ENCODE peak calls at places on chromosome 1, in six cellular contexts. N, I, Y, M, F and Z are unnamed samples.
A peak's percentile ranks its signal among the peaks of the same experiment; 100 is the strongest.

GRCh38 chr1:197526736-197527371 is 248.4 kb downstream of the DENND1B start:
- DNase-seq in Y (no peak), N (peak; percentile 68), I (peak; percentile 6), F (peak; percentile 29), M (peak; percentile 49), Z (peak; percentile 47)

GRCh38 chr1:198937231-198938031 is 298.6 kb downstream of the PTPRC start:
- DNase-seq in F (peak; percentile 91), M (peak; percentile 97), N (peak; percentile 51), I (peak; percentile 88), Y (peak; percentile 36), Z (peak; percentile 95)

GRCh38 chr1:109547412-109548320 is 749 bp upstream of the GNAI3 start:
- DNase-seq in N (no peak), F (no peak), I (no peak), Y (no peak), M (peak; percentile 46), Z (peak; percentile 32)

GRCh38 chr1:110765640-110766335 is 91.0 kb upstream of the KCNA3 start:
- DNase-seq in N (peak; percentile 54), M (peak; percentile 55), Y (peak; percentile 57), I (peak; percentile 70), F (peak; percentile 37), Z (peak; percentile 31)

GRCh38 chr1:167601442-167602380 is 28.3 kb upstream of the RCSD1 start:
- DNase-seq in F (no peak), N (no peak), I (peak; percentile 48), M (peak; percentile 95), Y (no peak), Z (no peak)

GRCh38 chr1:110019790-110020189 is 14.6 kb upstream of the STRIP1 start:
- DNase-seq in M (no peak), I (no peak), F (no peak), N (no peak), Y (no peak), Z (no peak)

GRCh38 chr1:223109581-223110026 is 33.4 kb downstream of the TLR5 start:
- DNase-seq in M (no peak), Y (no peak), F (no peak), N (no peak), I (no peak), Z (no peak)

GRCh38 chr1:83055391-83056170 is 943.4 kb downstream of the TTLL7 start:
- DNase-seq in F (no peak), N (no peak), Y (no peak), M (no peak), I (no peak), Z (peak; percentile 54)

GRCh38 chr1:24077278-24077978 is 34.5 kb downstream of the MYOM3 start:
- DNase-seq in I (no peak), Y (no peak), M (no peak), F (no peak), N (no peak), Z (no peak)

GRCh38 chr1:97190326-97190725 is 468.7 kb downstream of the PTBP2 start:
- DNase-seq in Y (no peak), N (no peak), M (no peak), F (no peak), I (no peak), Z (no peak)

GRCh38 chr1:178818416-178818815 is 52.5 kb downstream of the ANGPTL1 start:
- DNase-seq in N (no peak), Y (no peak), I (no peak), F (no peak), M (no peak), Z (no peak)

GRCh38 chr1:40404670-40405462 is 31.3 kb downstream of the SMAP2 start:
- DNase-seq in I (no peak), N (peak; percentile 56), F (peak; percentile 46), Y (peak; percentile 28), M (peak; percentile 73), Z (peak; percentile 36)

GRCh38 chr1:98410082-98410481 is 251.4 kb upstream of the SNX7 start:
- DNase-seq in I (no peak), M (no peak), F (no peak), Y (no peak), N (no peak), Z (no peak)

GRCh38 chr1:150236614-150236934 is 662 bp upstream of the ANP32E start:
- DNase-seq in Y (no peak), F (no peak), M (no peak), I (no peak), N (no peak), Z (no peak)

GRCh38 chr1:58812468-58812867 is 28.6 kb upstream of the JUN start:
- DNase-seq in M (no peak), N (no peak), I (no peak), Y (no peak), F (no peak), Z (no peak)

GRCh38 chr1:39266269-39266668 is 61.8 kb downstream of the MACF1 start:
- DNase-seq in N (no peak), F (peak; percentile 81), I (no peak), M (peak; percentile 24), Y (no peak), Z (peak; percentile 22)

GRCh38 chr1:67687198-67687545 is 2.2 kb downstream of the GADD45A start:
- DNase-seq in F (no peak), Y (no peak), I (no peak), N (no peak), M (no peak), Z (no peak)

GRCh38 chr1:243311809-243312208 is 56.0 kb downstream of the SDCCAG8 start:
- DNase-seq in N (no peak), F (no peak), M (no peak), Y (no peak), I (no peak), Z (no peak)

GRCh38 chr1:166170726-166171125 is 3.9 kb upstream of the FAM78B start:
- DNase-seq in M (no peak), N (no peak), Y (no peak), I (no peak), F (no peak), Z (no peak)

GRCh38 chr1:167824163-167824794 is 89.7 kb downstream of the ADCY10 start:
- DNase-seq in N (no peak), Y (no peak), M (no peak), I (no peak), F (peak; percentile 36), Z (no peak)

GRCh38 chr1:174788981-174789380 is 210.8 kb upstream of the CACYBP start:
- DNase-seq in Y (no peak), F (no peak), M (peak; percentile 60), I (no peak), N (no peak), Z (no peak)

GRCh38 chr1:95018602-95019369 is 54.0 kb downstream of the ALG14 start:
- DNase-seq in I (no peak), F (peak; percentile 35), N (no peak), Y (no peak), M (no peak), Z (no peak)

GRCh38 chr1:205037539-205037938 is 5.5 kb upstream of the CNTN2 start:
- DNase-seq in F (no peak), M (no peak), I (no peak), Y (no peak), N (no peak), Z (no peak)

GRCh38 chr1:24089743-24090555 is 22.0 kb downstream of the MYOM3 start:
- DNase-seq in M (no peak), F (no peak), Y (no peak), I (no peak), N (no peak), Z (no peak)